ENCODE peak calls at places on chromosomes 5 and 9, in six cellular contexts. L is left lung; U is NB4; I is stimulated activated CD8-positive, alpha-beta memory T cell treated with anti-CD3 and anti-CD28 coated beads, Interleukin-7, amount 100 ng/mL, for 24 hours; J is HS-5; G is NCI-H460. T is an unnamed sample.

GRCh38 chr5:380701-381309 is 59.3 kb downstream of the AHRR start:
- DNase-seq in I (no peak), J (no peak), G (no peak), U (peak), L (no peak), T (peak)

GRCh38 chr5:97383996-97384395 is 200.9 kb upstream of the RIOK2 start:
- DNase-seq in I (no peak), J (peak), L (no peak), G (no peak), U (no peak), T (no peak)

GRCh38 chr5:33726422-33727165 is 165.2 kb downstream of the ADAMTS12 start:
- DNase-seq in U (no peak), J (no peak), I (no peak), L (no peak), G (no peak), T (no peak)

GRCh38 chr9:35954942-35955546 is 2.9 kb downstream of the OR2S2 start:
- DNase-seq in J (peak), G (peak), U (peak), I (no peak), L (no peak), T (peak)

GRCh38 chr9:87909310-87910041 is 8.3 kb upstream of the SPATA31C1 start:
- DNase-seq in L (no peak), J (no peak), U (no peak), I (no peak), G (peak), T (no peak)

GRCh38 chr5:5335115-5335514 is 87.4 kb upstream of the ICE1 start:
- DNase-seq in L (no peak), G (no peak), I (no peak), J (no peak), U (no peak), T (no peak)

GRCh38 chr9:91795500-91796241 is 154.4 kb downstream of the ROR2 start:
- DNase-seq in J (no peak), I (no peak), G (no peak), U (peak), L (no peak), T (no peak)

GRCh38 chr5:136375920-136376319 is 10.6 kb upstream of the TRPC7 start:
- DNase-seq in I (no peak), L (no peak), J (no peak), G (no peak), U (no peak), T (no peak)

GRCh38 chr5:23268136-23268535 is 239.3 kb upstream of the PRDM9 start:
- DNase-seq in L (no peak), J (no peak), G (no peak), U (no peak), I (no peak), T (no peak)

GRCh38 chr5:30960041-30960440 is 233.4 kb upstream of the CDH6 start:
- DNase-seq in J (peak), I (no peak), U (no peak), G (no peak), L (no peak), T (no peak)

GRCh38 chr5:53893626-53894025 is 333.2 kb downstream of the NDUFS4 start:
- DNase-seq in I (no peak), L (no peak), G (no peak), U (no peak), J (no peak), T (no peak)

GRCh38 chr5:141369994-141370848 is at the start of gene PCDHGB3:
- DNase-seq in L (no peak), J (no peak), U (peak), G (no peak), I (no peak), T (no peak)

GRCh38 chr5:115559524-115559923 is 14.9 kb upstream of the FEM1C start:
- DNase-seq in I (no peak), U (no peak), G (no peak), L (no peak), J (peak), T (no peak)

GRCh38 chr5:95178046-95178651 is 106.7 kb downstream of the MCTP1 start:
- DNase-seq in I (no peak), L (no peak), G (no peak), J (no peak), U (peak), T (peak)

GRCh38 chr9:613771-614347 is 227.6 kb upstream of the DMRT1 start:
- DNase-seq in J (peak), I (no peak), L (peak), G (peak), U (peak), T (peak)

GRCh38 chr5:14669415-14669814 is 4.9 kb downstream of the OTULIN start:
- DNase-seq in U (no peak), I (no peak), J (no peak), G (no peak), L (no peak), T (no peak)

GRCh38 chr9:34899535-34900158 is 58.4 kb upstream of the PHF24 start:
- DNase-seq in J (peak), I (peak), U (peak), G (peak), L (peak), T (peak)

GRCh38 chr5:133683646-133684290 is 71.4 kb upstream of the FSTL4 start:
- DNase-seq in I (no peak), L (no peak), J (no peak), U (no peak), G (no peak), T (no peak)

GRCh38 chr5:32027717-32028321 is 146.3 kb downstream of the GOLPH3 start:
- DNase-seq in J (peak), I (no peak), L (peak), U (peak), G (peak), T (peak)

GRCh38 chr5:41334758-41335157 is 121.4 kb upstream of the C6 start:
- DNase-seq in U (no peak), I (no peak), G (no peak), J (no peak), L (no peak), T (no peak)